ENCODE peak calls at places on chromosomes 6 and 20, in eight cellular contexts. K is pancreas, R is GM23338, F is breast epithelium, I is choroid plexus epithelial cell, L is Peyer's patch, E is retinal pigment epithelial cell, U is GM12865. A is an unnamed sample.
A peak's percentile ranks its signal among the peaks of the same experiment; 100 is the strongest.

GRCh38 chr6:90466191-90466940 is 120.5 kb downstream of the MAP3K7 start:
- DNase-seq in K (no peak), R (no peak), F (no peak), I (peak; percentile 33), L (no peak), E (no peak), U (peak; percentile 39), A (no peak)

GRCh38 chr20:63743210-63743970 is 3.8 kb downstream of the SLC2A4RG start:
- DNase-seq in K (no peak), R (no peak), F (no peak), I (no peak), L (no peak), E (no peak), U (no peak), A (no peak)

GRCh38 chr6:105191351-105191750 is 11.5 kb upstream of the POPDC3 start:
- DNase-seq in K (no peak), R (no peak), F (no peak), I (peak; percentile 39), L (no peak), E (no peak), U (no peak), A (no peak)

GRCh38 chr20:6768228-6769185 is 1.0 kb downstream of the BMP2 start:
- DNase-seq in K (peak; percentile 55), R (peak; percentile 46), F (no peak), I (peak; percentile 40), L (no peak), E (no peak), U (no peak), A (peak; percentile 50)

GRCh38 chr6:169978615-169979161 is 227.3 kb downstream of the ERMARD start:
- DNase-seq in K (no peak), R (no peak), F (peak; percentile 49), I (no peak), L (no peak), E (no peak), U (no peak), A (peak; percentile 11)

GRCh38 chr6:35719407-35719829 is 17.4 kb upstream of the ARMC12 start:
- DNase-seq in K (no peak), R (no peak), F (no peak), I (no peak), L (no peak), E (no peak), U (no peak), A (no peak)

GRCh38 chr6:84282566-84282965 is 55.1 kb upstream of the CEP162 start:
- DNase-seq in K (no peak), R (no peak), F (no peak), I (no peak), L (no peak), E (no peak), U (no peak), A (peak; percentile 76)

GRCh38 chr6:25537349-25538018 is 114.5 kb upstream of the SCGN start:
- DNase-seq in K (no peak), R (no peak), F (no peak), I (no peak), L (no peak), E (no peak), U (no peak), A (no peak)

GRCh38 chr6:159572344-159573120 is 120.5 kb downstream of the SOD2 start:
- DNase-seq in K (no peak), R (no peak), F (no peak), I (no peak), L (no peak), E (no peak), U (no peak), A (no peak)

GRCh38 chr6:156250593-156250992 is 526.6 kb upstream of the ARID1B start:
- DNase-seq in K (no peak), R (no peak), F (no peak), I (no peak), L (no peak), E (no peak), U (no peak), A (no peak)

GRCh38 chr20:10763117-10763516 is 89.3 kb upstream of the JAG1 start:
- DNase-seq in K (no peak), R (peak; percentile 26), F (no peak), I (peak; percentile 30), L (no peak), E (no peak), U (peak; percentile 13), A (no peak)

GRCh38 chr6:137490961-137491360 is 3.2 kb downstream of the OLIG3 start:
- DNase-seq in K (no peak), R (peak; percentile 52), F (no peak), I (no peak), L (no peak), E (no peak), U (no peak), A (no peak)

GRCh38 chr6:149480502-149481280 is 4.1 kb downstream of the ZC3H12D start:
- DNase-seq in K (no peak), R (no peak), F (no peak), I (no peak), L (peak; percentile 63), E (no peak), U (peak; percentile 61), A (no peak)
- H3K4me3 ChIP-seq in K (no peak overlapping the region), R (no peak overlapping the region), F (no peak overlapping the region), I (no peak overlapping the region), L (peak overlapping the region; percentile 51), E (no peak overlapping the region), U (peak overlapping the region; percentile 65), A (no peak overlapping the region)

DNA sequence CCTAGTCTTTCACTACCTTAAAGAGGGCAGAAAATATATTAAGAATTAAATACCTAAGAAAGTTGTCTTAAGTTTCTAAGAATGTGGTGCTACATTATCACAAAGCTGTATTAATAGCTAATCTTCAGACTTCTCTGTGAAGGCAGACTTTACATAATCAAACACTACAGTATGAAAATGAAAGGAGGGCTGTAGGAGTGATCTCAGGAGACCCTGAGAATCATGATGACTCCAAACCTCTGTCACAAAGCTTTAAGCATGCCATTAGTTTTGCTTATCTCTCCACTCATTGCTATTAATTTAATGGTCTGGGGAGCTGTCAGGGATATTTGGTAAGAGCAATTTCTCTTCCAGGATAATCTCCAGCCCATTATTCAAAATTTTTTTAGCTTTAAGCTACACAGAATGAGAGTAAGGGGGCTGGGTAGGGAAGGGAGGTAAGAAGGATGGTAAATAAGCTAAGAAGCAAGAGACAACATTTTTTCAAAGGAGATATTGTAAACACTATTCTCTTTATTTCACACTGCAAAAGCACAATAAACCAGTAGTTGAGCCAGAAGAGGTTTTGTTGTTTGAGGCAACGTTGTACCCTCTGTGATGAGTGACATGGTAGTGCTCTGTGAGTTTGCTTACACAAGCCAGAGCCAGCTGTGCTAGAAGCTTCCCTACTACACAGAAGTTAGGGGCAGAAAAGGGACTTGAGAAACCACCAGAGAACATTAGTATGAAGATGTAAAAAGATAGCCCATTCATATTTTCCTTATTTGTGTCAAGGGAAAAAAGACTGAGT is 258.8 kb downstream of the GMDS start:
- DNase-seq in K (no peak), R (no peak), F (no peak), I (peak; percentile 52), L (no peak), E (no peak), U (no peak), A (no peak)
- H3K4me3 ChIP-seq in K (no peak overlapping the region), R (no peak overlapping the region), F (no peak overlapping the region), I (no peak overlapping the region), L (no peak overlapping the region), E (no peak overlapping the region), U (no peak overlapping the region), A (no peak overlapping the region)

GRCh38 chr20:53222932-53223331 is 250.8 kb downstream of the TSHZ2 start:
- DNase-seq in K (no peak), R (no peak), F (no peak), I (no peak), L (no peak), E (no peak), U (no peak), A (no peak)

GRCh38 chr20:53227523-53227922 is 255.4 kb downstream of the TSHZ2 start:
- DNase-seq in K (no peak), R (no peak), F (no peak), I (no peak), L (no peak), E (no peak), U (no peak), A (no peak)

GRCh38 chr20:53224851-53225250 is 252.7 kb downstream of the TSHZ2 start:
- DNase-seq in K (no peak), R (no peak), F (no peak), I (peak; percentile 5), L (no peak), E (no peak), U (no peak), A (no peak)

DNA sequence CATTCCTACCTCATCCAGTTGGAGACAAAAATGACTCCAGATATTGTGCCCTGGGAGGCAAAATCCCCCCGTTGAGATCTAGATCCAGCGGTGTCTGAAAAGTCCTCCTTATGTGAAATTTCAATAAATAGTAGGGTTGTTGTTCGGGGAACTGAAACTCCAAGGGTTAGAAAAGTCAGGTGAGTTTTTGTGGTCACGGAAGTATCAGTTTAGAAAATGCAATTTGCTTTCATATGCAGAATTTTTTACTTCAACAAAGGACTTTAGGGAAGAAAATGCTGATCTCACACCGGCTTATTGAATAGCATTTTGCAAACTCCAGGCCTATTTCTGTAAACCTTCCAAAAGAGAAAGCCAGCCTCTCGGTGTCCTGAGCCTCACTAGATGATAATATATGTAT is 254.6 kb downstream of the TSHZ2 start:
- DNase-seq in K (no peak), R (no peak), F (no peak), I (no peak), L (no peak), E (no peak), U (peak; percentile 52), A (no peak)
- H3K4me3 ChIP-seq in K (no peak overlapping the region), R (no peak overlapping the region), F (no peak overlapping the region), I (no peak overlapping the region), L (no peak overlapping the region), E (no peak overlapping the region), U (no peak overlapping the region), A (no peak overlapping the region)

GRCh38 chr6:135222623-135223022 is 41.5 kb downstream of the MYB start:
- DNase-seq in K (no peak), R (no peak), F (no peak), I (no peak), L (no peak), E (no peak), U (no peak), A (no peak)

GRCh38 chr6:135225911-135226310 is 44.8 kb downstream of the MYB start:
- DNase-seq in K (no peak), R (no peak), F (no peak), I (no peak), L (no peak), E (no peak), U (no peak), A (no peak)

GRCh38 chr6:135226537-135226936 is 45.4 kb downstream of the MYB start:
- DNase-seq in K (no peak), R (no peak), F (no peak), I (no peak), L (no peak), E (no peak), U (peak; percentile 84), A (no peak)

GRCh38 chr6:135221505-135221904 is 40.4 kb downstream of the MYB start:
- DNase-seq in K (no peak), R (no peak), F (no peak), I (no peak), L (no peak), E (no peak), U (no peak), A (no peak)

DNA sequence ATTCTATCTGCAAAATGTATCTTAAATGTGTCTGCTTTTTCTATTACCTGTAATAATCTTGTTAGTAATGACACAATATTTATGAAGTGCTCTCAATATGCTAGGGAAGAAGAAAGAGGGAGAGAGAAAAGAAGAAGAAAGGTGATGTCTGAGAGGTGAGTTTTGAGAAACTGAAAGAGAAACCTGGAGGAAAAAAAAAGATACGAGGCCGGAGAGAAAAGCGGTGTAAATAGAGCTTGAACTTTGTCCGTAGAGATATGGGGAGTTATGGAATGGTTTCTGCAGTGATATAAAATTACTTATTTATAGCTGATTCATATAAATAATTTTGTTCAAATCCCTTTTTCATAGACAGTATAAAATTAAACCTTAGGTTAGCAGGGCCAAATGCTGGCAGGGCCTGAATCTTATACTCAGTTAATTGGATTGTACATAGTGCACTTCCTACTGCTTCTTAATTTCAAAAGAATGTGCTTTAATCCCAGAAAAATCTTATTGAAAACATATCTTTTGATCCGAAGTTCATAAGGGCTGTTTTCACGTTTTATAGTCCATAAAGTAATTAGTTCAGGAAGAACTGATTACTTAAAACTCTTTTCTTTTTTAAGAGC is 43.0 kb downstream of the MYB start:
- DNase-seq in K (no peak), R (no peak), F (no peak), I (no peak), L (no peak), E (peak; percentile 4), U (peak; percentile 9), A (no peak)
- H3K4me3 ChIP-seq in K (no peak overlapping the region), R (no peak overlapping the region), F (no peak overlapping the region), I (no peak overlapping the region), L (no peak overlapping the region), E (no peak overlapping the region), U (peak overlapping the region; percentile 8), A (no peak overlapping the region)